ENCODE peak calls at places on chromosome 15, in four cellular contexts. One of them, this sample, is unnamed.

GRCh38 chr15:54150255-54150654 is 172.0 kb downstream of the UNC13C start:
- DNase-seq in endodermal cell: no peak
- DNase-seq in kidney: no peak
- DNase-seq in GM13976: no peak
- DNase-seq in this sample: no peak

GRCh38 chr15:49741721-49742120 is 120.9 kb downstream of the DTWD1 start:
- DNase-seq in endodermal cell: no peak
- DNase-seq in kidney: no peak
- DNase-seq in GM13976: no peak
- DNase-seq in this sample: no peak

GRCh38 chr15:50531763-50532162 is 14.7 kb downstream of the USP50 start:
- DNase-seq in endodermal cell: no peak
- DNase-seq in kidney: no peak
- DNase-seq in GM13976: no peak
- DNase-seq in this sample: no peak

GRCh38 chr15:72231847-72232461 is 964 bp upstream of the PKM start:
- DNase-seq in endodermal cell: peak
- DNase-seq in kidney: no peak
- DNase-seq in GM13976: peak
- DNase-seq in this sample: peak

GRCh38 chr15:60009124-60009523 is 5.0 kb downstream of the FOXB1 start:
- DNase-seq in endodermal cell: no peak
- DNase-seq in kidney: no peak
- DNase-seq in GM13976: no peak
- DNase-seq in this sample: no peak

GRCh38 chr15:41918506-41919126 is 24.8 kb upstream of the SPTBN5 start:
- DNase-seq in endodermal cell: no peak
- DNase-seq in kidney: no peak
- DNase-seq in GM13976: no peak
- DNase-seq in this sample: no peak

GRCh38 chr15:27808182-27808581 is 290.9 kb downstream of the OCA2 start:
- DNase-seq in endodermal cell: no peak
- DNase-seq in kidney: no peak
- DNase-seq in GM13976: no peak
- DNase-seq in this sample: no peak

GRCh38 chr15:78708713-78709112 is 67.7 kb upstream of the CHRNB4 start:
- DNase-seq in endodermal cell: no peak
- DNase-seq in kidney: no peak
- DNase-seq in GM13976: no peak
- DNase-seq in this sample: no peak

GRCh38 chr15:48265145-48265544 is 59.0 kb downstream of the SLC12A1 start:
- DNase-seq in endodermal cell: no peak
- DNase-seq in kidney: no peak
- DNase-seq in GM13976: no peak
- DNase-seq in this sample: no peak

GRCh38 chr15:25345943-25346342 is 92.9 kb downstream of the UBE3A start:
- DNase-seq in endodermal cell: peak
- DNase-seq in kidney: no peak
- DNase-seq in GM13976: no peak
- DNase-seq in this sample: no peak

GRCh38 chr15:66835558-66835878 is 133.5 kb downstream of the SMAD6 start:
- DNase-seq in endodermal cell: no peak
- DNase-seq in kidney: no peak
- DNase-seq in GM13976: no peak
- DNase-seq in this sample: no peak

GRCh38 chr15:87045741-87046140 is 966.1 kb downstream of the AGBL1 start:
- DNase-seq in endodermal cell: no peak
- DNase-seq in kidney: no peak
- DNase-seq in GM13976: no peak
- DNase-seq in this sample: no peak

DNA sequence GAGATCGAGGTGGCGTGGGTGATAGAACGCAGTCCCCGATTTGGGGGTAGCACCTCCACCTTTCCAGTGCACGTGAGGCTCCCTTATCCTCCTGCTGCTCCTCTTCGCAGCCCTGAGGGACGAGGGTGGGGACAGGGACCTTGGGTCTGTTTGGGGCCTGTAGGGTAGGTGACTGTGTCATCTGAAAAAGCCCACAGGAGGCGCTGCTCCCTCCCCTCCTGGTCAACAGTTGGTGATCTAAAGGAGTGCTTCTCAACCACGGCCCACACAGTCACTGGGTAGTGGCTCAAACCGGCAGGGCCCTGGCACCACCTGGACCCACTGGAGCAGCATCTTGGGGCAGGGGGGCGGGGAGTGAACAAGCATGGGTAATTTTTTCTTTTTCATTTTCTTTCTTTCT is 7.1 kb downstream of the LRRK1 start:
- DNase-seq in endodermal cell: peak
- DNase-seq in kidney: no peak
- DNase-seq in GM13976: peak
- DNase-seq in this sample: peak
- TF ChIP-seq CTCF in endodermal cell: peak
- TF ChIP-seq CTCF in kidney: no peak
- TF ChIP-seq CTCF in GM13976: peak
- TF ChIP-seq CTCF in this sample: peak

GRCh38 chr15:76341366-76342045 is 4.9 kb downstream of the ISL2 start:
- DNase-seq in endodermal cell: peak
- DNase-seq in kidney: peak
- DNase-seq in GM13976: peak
- DNase-seq in this sample: peak

GRCh38 chr15:76340198-76340801 is 3.7 kb downstream of the ISL2 start:
- DNase-seq in endodermal cell: peak
- DNase-seq in kidney: peak
- DNase-seq in GM13976: peak
- DNase-seq in this sample: peak

GRCh38 chr15:76339302-76340197 is 3.0 kb downstream of the ISL2 start:
- DNase-seq in endodermal cell: peak
- DNase-seq in kidney: no peak
- DNase-seq in GM13976: peak
- DNase-seq in this sample: peak

GRCh38 chr15:76342046-76342381 is 5.4 kb downstream of the ISL2 start:
- DNase-seq in endodermal cell: no peak
- DNase-seq in kidney: no peak
- DNase-seq in GM13976: peak
- DNase-seq in this sample: no peak

DNA sequence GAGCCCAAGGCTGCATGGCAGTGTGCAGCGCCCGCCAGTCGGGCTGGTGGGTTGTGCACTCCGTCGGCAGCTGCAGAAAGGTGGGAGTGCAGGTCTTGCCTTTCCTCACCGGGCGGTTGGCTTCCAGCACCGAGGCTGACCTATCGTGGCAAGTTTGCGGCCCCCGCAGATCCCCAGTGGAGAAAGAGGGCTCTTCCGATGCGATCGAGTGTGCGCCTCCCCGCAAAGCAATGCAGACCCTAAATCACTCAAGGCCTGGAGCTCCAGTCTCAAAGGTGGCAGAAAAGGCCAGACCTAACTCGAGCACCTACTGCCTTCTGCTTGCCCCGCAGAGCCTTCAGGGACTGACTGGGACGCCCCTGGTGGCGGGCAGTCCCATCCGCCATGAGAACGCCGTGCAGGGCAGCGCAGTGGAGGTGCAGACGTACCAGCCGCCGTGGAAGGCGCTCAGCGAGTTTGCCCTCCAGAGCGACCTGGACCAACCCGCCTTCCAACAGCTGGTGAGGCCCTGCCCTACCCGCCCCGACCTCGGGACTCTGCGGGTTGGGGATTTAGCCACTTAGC is 4.3 kb downstream of the ISL2 start:
- DNase-seq in endodermal cell: peak
- DNase-seq in kidney: no peak
- DNase-seq in GM13976: peak
- DNase-seq in this sample: peak
- TF ChIP-seq CTCF in endodermal cell: peak
- TF ChIP-seq CTCF in kidney: no peak
- TF ChIP-seq CTCF in GM13976: peak
- TF ChIP-seq CTCF in this sample: no peak

GRCh38 chr15:68278345-68279217 is 1.0 kb downstream of the FEM1B start:
- DNase-seq in endodermal cell: peak
- DNase-seq in kidney: no peak
- DNase-seq in GM13976: no peak
- DNase-seq in this sample: no peak
- TF ChIP-seq CTCF in endodermal cell: no peak
- TF ChIP-seq CTCF in kidney: peak
- TF ChIP-seq CTCF in GM13976: peak
- TF ChIP-seq CTCF in this sample: peak

DNA sequence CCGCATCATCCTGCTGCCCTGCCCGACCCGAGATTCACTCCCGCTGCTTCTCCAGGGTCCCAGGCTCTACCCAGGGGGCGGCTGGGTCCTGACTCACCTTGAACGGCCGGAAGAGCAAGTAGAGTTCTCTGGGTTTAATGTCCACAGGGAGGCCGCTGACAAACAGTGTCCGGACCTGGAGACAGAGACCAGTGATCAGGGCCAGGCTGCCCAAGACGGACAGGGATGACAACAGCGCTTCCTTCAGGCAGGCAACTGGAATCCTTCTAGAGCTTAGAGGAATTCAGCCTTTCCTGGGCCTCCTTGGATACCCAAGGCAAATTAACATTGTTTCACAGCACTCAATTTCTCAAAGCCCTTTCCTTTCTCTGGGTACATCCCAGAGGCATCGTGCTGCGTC is 23.9 kb downstream of the RBPMS2 start:
- DNase-seq in endodermal cell: peak
- DNase-seq in kidney: no peak
- DNase-seq in GM13976: no peak
- DNase-seq in this sample: no peak
- TF ChIP-seq CTCF in endodermal cell: peak
- TF ChIP-seq CTCF in kidney: no peak
- TF ChIP-seq CTCF in GM13976: no peak
- TF ChIP-seq CTCF in this sample: no peak

GRCh38 chr15:65289261-65289854 is 2.7 kb upstream of the PARP16 start:
- DNase-seq in endodermal cell: no peak
- DNase-seq in kidney: no peak
- DNase-seq in GM13976: no peak
- DNase-seq in this sample: no peak

GRCh38 chr15:65285291-65286068 is 1.2 kb downstream of the PARP16 start:
- DNase-seq in endodermal cell: no peak
- DNase-seq in kidney: no peak
- DNase-seq in GM13976: no peak
- DNase-seq in this sample: no peak

GRCh38 chr15:65287515-65287845 is 797 bp upstream of the PARP16 start:
- DNase-seq in endodermal cell: no peak
- DNase-seq in kidney: no peak
- DNase-seq in GM13976: peak
- DNase-seq in this sample: peak

GRCh38 chr15:65286069-65286703 is 497 bp downstream of the PARP16 start:
- DNase-seq in endodermal cell: peak
- DNase-seq in kidney: peak
- DNase-seq in GM13976: peak
- DNase-seq in this sample: no peak

GRCh38 chr15:65286704-65287514 is at the start of gene PARP16:
- DNase-seq in endodermal cell: peak
- DNase-seq in kidney: peak
- DNase-seq in GM13976: peak
- DNase-seq in this sample: peak
- TF ChIP-seq CTCF in endodermal cell: peak
- TF ChIP-seq CTCF in kidney: peak
- TF ChIP-seq CTCF in GM13976: peak
- TF ChIP-seq CTCF in this sample: peak

GRCh38 chr15:64093627-64094417 is at the start of gene CIAO2A:
- DNase-seq in endodermal cell: peak
- DNase-seq in kidney: peak
- DNase-seq in GM13976: peak
- DNase-seq in this sample: peak

GRCh38 chr15:64092075-64092820 is 1.4 kb downstream of the CIAO2A start:
- DNase-seq in endodermal cell: no peak
- DNase-seq in kidney: no peak
- DNase-seq in GM13976: no peak
- DNase-seq in this sample: peak

GRCh38 chr15:64095431-64095794 is 369 bp upstream of the SNX1 start:
- DNase-seq in endodermal cell: no peak
- DNase-seq in kidney: no peak
- DNase-seq in GM13976: no peak
- DNase-seq in this sample: no peak

GRCh38 chr15:64090527-64090926 is 3.1 kb downstream of the CIAO2A start:
- DNase-seq in endodermal cell: no peak
- DNase-seq in kidney: no peak
- DNase-seq in GM13976: peak
- DNase-seq in this sample: peak

DNA sequence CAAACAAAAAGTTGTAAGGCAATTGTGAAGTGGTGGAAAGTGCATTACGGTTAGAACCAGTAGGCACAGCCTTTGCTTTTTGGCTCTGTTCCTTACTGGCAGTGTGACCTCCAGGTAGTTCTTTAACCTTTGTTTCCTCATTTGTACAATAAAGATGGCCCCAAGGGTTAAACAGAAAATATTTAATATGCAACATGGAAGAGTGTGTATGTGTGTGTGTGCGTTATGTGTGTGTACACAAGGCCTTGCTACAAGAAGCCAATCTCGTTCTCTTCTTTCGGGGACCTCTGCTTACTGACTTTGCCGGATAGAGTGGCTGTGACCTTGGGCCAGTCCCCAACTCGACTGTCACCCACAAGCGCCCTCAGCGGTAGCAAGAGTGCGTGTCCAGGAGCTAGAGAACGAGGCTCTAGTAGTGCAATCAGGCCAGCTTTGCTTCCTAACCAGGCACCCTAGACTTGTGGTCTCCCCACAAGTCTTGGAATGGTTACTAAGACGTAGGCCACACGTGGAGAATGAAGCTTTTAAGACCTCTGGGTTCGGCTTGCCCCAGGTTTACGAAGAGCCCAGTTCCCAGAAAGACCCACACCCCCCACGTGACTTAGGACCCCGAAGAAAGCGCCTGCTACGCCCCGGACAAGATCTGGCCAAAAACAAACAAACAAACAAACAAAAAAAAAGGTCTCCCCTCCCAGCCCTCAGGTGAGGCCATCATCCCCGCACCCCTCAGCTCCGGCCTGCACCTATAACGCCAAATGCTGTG is 593 bp downstream of the CIAO2A start:
- DNase-seq in endodermal cell: peak
- DNase-seq in kidney: no peak
- DNase-seq in GM13976: peak
- DNase-seq in this sample: peak
- TF ChIP-seq CTCF in endodermal cell: peak
- TF ChIP-seq CTCF in kidney: no peak
- TF ChIP-seq CTCF in GM13976: peak
- TF ChIP-seq CTCF in this sample: peak

DNA sequence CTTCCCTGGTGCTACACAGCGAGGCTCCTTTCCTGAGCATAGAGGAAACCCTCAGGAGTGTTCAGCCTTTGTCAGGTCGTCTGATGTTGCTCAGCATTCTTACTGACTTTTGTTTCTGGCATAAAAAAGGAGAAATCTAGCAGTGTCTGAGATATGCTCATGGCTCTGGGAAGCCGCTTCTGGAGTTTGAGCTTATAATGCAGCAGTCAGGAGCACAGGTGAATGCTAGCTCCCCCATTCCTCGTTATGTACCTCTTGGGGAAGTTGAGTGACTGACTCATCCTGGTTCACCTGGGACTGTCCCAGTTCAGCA is 49.2 kb upstream of the MYZAP start:
- DNase-seq in endodermal cell: no peak
- DNase-seq in kidney: no peak
- DNase-seq in GM13976: no peak
- DNase-seq in this sample: no peak
- TF ChIP-seq CTCF in endodermal cell: no peak
- TF ChIP-seq CTCF in kidney: no peak
- TF ChIP-seq CTCF in GM13976: no peak
- TF ChIP-seq CTCF in this sample: peak

GRCh38 chr15:89034305-89034704 is 54.0 kb upstream of the ABHD2 start:
- DNase-seq in endodermal cell: no peak
- DNase-seq in kidney: no peak
- DNase-seq in GM13976: no peak
- DNase-seq in this sample: no peak
- TF ChIP-seq CTCF in endodermal cell: peak
- TF ChIP-seq CTCF in kidney: no peak
- TF ChIP-seq CTCF in GM13976: no peak
- TF ChIP-seq CTCF in this sample: no peak

This sample was measured in GM20000.